ENCODE peak calls at places on chromosomes 12 and 14, in eight cellular contexts. P is T-helper 1 cell, A is HuH-7.5, Y is stomach, T is iris pigment epithelial cell, H is C1 segment of cervical spinal cord, X is sigmoid colon, M is A172. D is an unnamed sample.

GRCh38 chr12:121964813-121965643 is 46.6 kb downstream of the CFAP251 start:
- DNase-seq in P (no peak), A (no peak), Y (no peak), T (peak), H (no peak), X (no peak), M (peak), D (no peak)

GRCh38 chr14:64541261-64541970 is 875 bp downstream of the HSPA2 start:
- DNase-seq in P (peak), A (no peak), Y (no peak), T (no peak), H (no peak), X (peak), M (no peak), D (peak)

GRCh38 chr12:124391340-124392261 is 96.7 kb downstream of the RFLNA start:
- DNase-seq in P (no peak), A (no peak), Y (peak), T (peak), H (peak), X (peak), M (peak), D (peak)

GRCh38 chr12:111788178-111788654 is 21.5 kb downstream of the ALDH2 start:
- DNase-seq in P (no peak), A (peak), Y (peak), T (no peak), H (no peak), X (peak), M (no peak), D (no peak)

GRCh38 chr14:68788275-68789001 is 4.4 kb downstream of the ZFP36L1 start:
- DNase-seq in P (no peak), A (no peak), Y (no peak), T (no peak), H (no peak), X (no peak), M (no peak), D (no peak)

GRCh38 chr12:114167431-114167830 is 201.3 kb upstream of the RBM19 start:
- DNase-seq in P (no peak), A (no peak), Y (no peak), T (peak), H (no peak), X (no peak), M (no peak), D (no peak)

GRCh38 chr14:104624939-104625338 is 20.4 kb upstream of the TMEM179 start:
- DNase-seq in P (no peak), A (no peak), Y (no peak), T (no peak), H (no peak), X (no peak), M (no peak), D (no peak)

GRCh38 chr12:127035011-127035879 is 1231.7 kb upstream of the TMEM132C start:
- DNase-seq in P (no peak), A (no peak), Y (no peak), T (no peak), H (no peak), X (no peak), M (no peak), D (no peak)

GRCh38 chr12:32901553-32901952 is 5.0 kb upstream of the PKP2 start:
- DNase-seq in P (no peak), A (no peak), Y (no peak), T (peak), H (no peak), X (no peak), M (peak), D (no peak)

GRCh38 chr12:3110579-3110978 is 33.4 kb downstream of the TSPAN9 start:
- DNase-seq in P (no peak), A (no peak), Y (no peak), T (no peak), H (no peak), X (no peak), M (no peak), D (no peak)

GRCh38 chr14:53953002-53953827 is 3.4 kb downstream of the BMP4 start:
- DNase-seq in P (no peak), A (peak), Y (peak), T (peak), H (peak), X (peak), M (peak), D (peak)

GRCh38 chr12:83122623-83122934 is 435.9 kb downstream of the TMTC2 start:
- DNase-seq in P (no peak), A (no peak), Y (no peak), T (no peak), H (no peak), X (no peak), M (no peak), D (no peak)

GRCh38 chr12:80624986-80625530 is 82.4 kb upstream of the MYF6 start:
- DNase-seq in P (no peak), A (no peak), Y (no peak), T (peak), H (no peak), X (no peak), M (no peak), D (no peak)

GRCh38 chr12:32727237-32727636 is 28.5 kb downstream of the YARS2 start:
- DNase-seq in P (no peak), A (no peak), Y (no peak), T (peak), H (no peak), X (no peak), M (no peak), D (no peak)

GRCh38 chr14:63542231-63542999 is 762 bp downstream of the PPP2R5E start:
- DNase-seq in P (peak), A (no peak), Y (no peak), T (no peak), H (no peak), X (no peak), M (peak), D (peak)

GRCh38 chr12:89506050-89506449 is 18.5 kb downstream of the GALNT4 start:
- DNase-seq in P (no peak), A (no peak), Y (no peak), T (no peak), H (no peak), X (no peak), M (no peak), D (no peak)

GRCh38 chr12:241266-241665 is 21.4 kb downstream of the SLC6A13 start:
- DNase-seq in P (no peak), A (no peak), Y (no peak), T (no peak), H (no peak), X (no peak), M (no peak), D (no peak)

GRCh38 chr12:132075026-132075713 is 68.9 kb downstream of the DDX51 start:
- DNase-seq in P (no peak), A (no peak), Y (no peak), T (peak), H (no peak), X (no peak), M (no peak), D (no peak)

GRCh38 chr12:28021704-28022103 is 49.2 kb upstream of the PTHLH start:
- DNase-seq in P (no peak), A (no peak), Y (no peak), T (no peak), H (no peak), X (no peak), M (no peak), D (no peak)

GRCh38 chr12:3362751-3363150 is 128.3 kb upstream of the PRMT8 start:
- DNase-seq in P (no peak), A (no peak), Y (no peak), T (no peak), H (no peak), X (no peak), M (no peak), D (no peak)

GRCh38 chr14:75153295-75153694 is 23.1 kb downstream of the TMED10 start:
- DNase-seq in P (no peak), A (no peak), Y (no peak), T (no peak), H (no peak), X (no peak), M (no peak), D (no peak)

GRCh38 chr14:53894456-53894855 is 62.2 kb downstream of the BMP4 start:
- DNase-seq in P (no peak), A (no peak), Y (no peak), T (peak), H (no peak), X (no peak), M (peak), D (no peak)

GRCh38 chr14:77311217-77311616 is 9.5 kb downstream of the POMT2 start:
- DNase-seq in P (no peak), A (no peak), Y (no peak), T (peak), H (no peak), X (no peak), M (no peak), D (no peak)

GRCh38 chr14:88667555-88668273 is 104.9 kb downstream of the ZC3H14 start:
- DNase-seq in P (no peak), A (peak), Y (peak), T (peak), H (peak), X (peak), M (peak), D (peak)

D was measured in T-helper 2 cell treated with Interferon-gamma antibody and Interleukin-4, amounts not matched to agents 5 μg/mL and 100 μg/mL, for 36 hours.